ENCODE peak calls at places on chromosomes 2 and 18, in seven cellular contexts. Y is fibroblast of lung, T is GM06990, L is psoas muscle, K is OCI-LY7, P is heart left ventricle, G is fibroblast of mammary gland. I is an unnamed sample.

GRCh38 chr18:49630246-49630699 is 68.4 kb downstream of the LIPG start:
- DNase-seq in Y (no peak), T (no peak), L (no peak), K (no peak), P (no peak), G (peak), I (no peak)

GRCh38 chr2:215171826-215172225 is 33.4 kb upstream of the ABCA12 start:
- DNase-seq in Y (no peak), T (no peak), L (no peak), K (no peak), P (no peak), G (no peak), I (no peak)

GRCh38 chr2:151842830-151843668 is 14.8 kb upstream of the ARL5A start:
- DNase-seq in Y (no peak), T (no peak), L (no peak), K (peak), P (no peak), G (no peak), I (no peak)

GRCh38 chr18:31042068-31042390 is 513 bp downstream of the DSC3 start:
- DNase-seq in Y (no peak), T (no peak), L (no peak), K (no peak), P (no peak), G (no peak), I (no peak)

GRCh38 chr2:233210843-233211600 is 40.5 kb upstream of the ATG16L1 start:
- DNase-seq in Y (peak), T (no peak), L (peak), K (no peak), P (peak), G (peak), I (no peak)

GRCh38 chr2:38190542-38191218 is 114.7 kb upstream of the CYP1B1 start:
- DNase-seq in Y (peak), T (no peak), L (no peak), K (no peak), P (no peak), G (peak), I (no peak)

GRCh38 chr2:230687498-230687897 is 25.1 kb upstream of the CAB39 start:
- DNase-seq in Y (peak), T (no peak), L (no peak), K (no peak), P (no peak), G (peak), I (no peak)

GRCh38 chr2:195395351-195395750 is 261.7 kb upstream of the SLC39A10 start:
- DNase-seq in Y (peak), T (no peak), L (no peak), K (no peak), P (no peak), G (no peak), I (no peak)

GRCh38 chr2:176138526-176139169 is 9.1 kb downstream of the HOXD8 start:
- DNase-seq in Y (no peak), T (no peak), L (no peak), K (no peak), P (no peak), G (peak), I (no peak)

GRCh38 chr2:157696036-157696435 is 67.4 kb upstream of the ACVR1C start:
- DNase-seq in Y (peak), T (no peak), L (no peak), K (no peak), P (no peak), G (peak), I (no peak)

GRCh38 chr18:34746614-34747013 is 36.5 kb downstream of the DTNA start:
- DNase-seq in Y (no peak), T (no peak), L (no peak), K (no peak), P (no peak), G (no peak), I (no peak)

GRCh38 chr18:79634593-79634992 is 45.0 kb upstream of the CTDP1 start:
- DNase-seq in Y (peak), T (no peak), L (no peak), K (no peak), P (no peak), G (no peak), I (no peak)

GRCh38 chr2:215503381-215503780 is 67.5 kb upstream of the FN1 start:
- DNase-seq in Y (no peak), T (no peak), L (no peak), K (no peak), P (no peak), G (peak), I (no peak)

GRCh38 chr2:226020179-226020578 is 620.7 kb downstream of the NYAP2 start:
- DNase-seq in Y (no peak), T (no peak), L (no peak), K (no peak), P (no peak), G (peak), I (no peak)

GRCh38 chr18:28120811-28121210 is 56.1 kb downstream of the CDH2 start:
- DNase-seq in Y (no peak), T (no peak), L (no peak), K (no peak), P (no peak), G (no peak), I (no peak)

GRCh38 chr2:218291318-218291933 is 877 bp downstream of the TMBIM1 start:
- DNase-seq in Y (no peak), T (no peak), L (no peak), K (peak), P (no peak), G (peak), I (no peak)

GRCh38 chr2:30661173-30662107 is 145.8 kb downstream of the CAPN13 start:
- DNase-seq in Y (peak), T (no peak), L (no peak), K (no peak), P (no peak), G (peak), I (no peak)

GRCh38 chr2:34419856-34420255 is 820.8 kb upstream of the FAM98A start:
- DNase-seq in Y (peak), T (no peak), L (no peak), K (no peak), P (no peak), G (no peak), I (no peak)

GRCh38 chr2:19358242-19359020 is at the start of gene OSR1:
- DNase-seq in Y (peak), T (no peak), L (peak), K (no peak), P (peak), G (peak), I (no peak)

GRCh38 chr2:241009601-241010530 is 11.4 kb downstream of the SNED1 start:
- DNase-seq in Y (peak), T (no peak), L (peak), K (no peak), P (no peak), G (peak), I (peak)

GRCh38 chr2:24490674-24491625 is at the start of gene NCOA1:
- DNase-seq in Y (peak), T (peak), L (peak), K (peak), P (peak), G (peak), I (peak)

GRCh38 chr18:58536534-58537271 is 92.2 kb downstream of the ALPK2 start:
- DNase-seq in Y (no peak), T (peak), L (no peak), K (peak), P (no peak), G (no peak), I (no peak)

GRCh38 chr2:47751856-47752414 is 31.0 kb upstream of the MSH6 start:
- DNase-seq in Y (no peak), T (peak), L (no peak), K (no peak), P (no peak), G (no peak), I (no peak)

GRCh38 chr2:42828487-42829416 is 36.4 kb upstream of the HAAO start:
- DNase-seq in Y (peak), T (peak), L (peak), K (peak), P (peak), G (peak), I (peak)

GRCh38 chr2:45928946-45929345 is 277.5 kb downstream of the PRKCE start:
- DNase-seq in Y (no peak), T (no peak), L (no peak), K (no peak), P (peak), G (no peak), I (no peak)

GRCh38 chr18:40868110-40868858 is 1086.8 kb upstream of the PIK3C3 start:
- DNase-seq in Y (peak), T (no peak), L (no peak), K (no peak), P (no peak), G (peak), I (no peak)

GRCh38 chr18:76697441-76697901 is 124.9 kb upstream of the ZNF236 start:
- DNase-seq in Y (peak), T (no peak), L (no peak), K (no peak), P (peak), G (peak), I (no peak)
- H3K4me3 ChIP-seq in Y (no peak), T (no peak), L (no peak), K (no peak), P (peak), G (peak), I (no peak)

GRCh38 chr2:54723300-54724149 is at the start of gene EML6:
- DNase-seq in Y (peak), T (peak), L (peak), K (peak), P (peak), G (peak), I (peak)
- TF ChIP-seq CTCF in Y (no peak), T (peak), L (peak), K (peak), P (peak), G (no peak), I (peak)

DNA sequence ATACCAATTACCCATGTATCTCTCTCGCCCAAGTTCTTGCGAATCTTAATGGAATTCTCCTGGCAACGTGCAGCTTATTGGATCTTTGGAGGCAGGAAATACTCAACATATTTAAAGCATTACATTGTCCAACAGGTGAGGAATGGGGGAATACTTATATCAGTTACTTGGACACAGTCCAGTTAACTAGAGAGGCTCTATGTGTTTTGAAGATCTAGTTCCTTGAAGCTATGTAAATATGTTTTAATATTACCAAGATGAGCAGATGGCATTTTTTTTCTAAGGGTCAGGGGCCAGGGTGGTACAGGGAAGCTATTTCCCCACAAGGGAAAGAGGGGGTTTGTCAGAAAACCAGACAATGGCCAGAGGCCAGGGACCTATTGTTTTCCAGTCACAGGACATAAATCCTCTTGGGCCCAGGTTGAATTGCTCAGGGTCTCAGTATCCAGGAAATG is 26.8 kb upstream of the MC5R start:
- DNase-seq in Y (peak), T (no peak), L (no peak), K (no peak), P (no peak), G (no peak), I (no peak)
- H3K4me3 ChIP-seq in Y (no peak), T (no peak), L (no peak), K (no peak), P (no peak), G (no peak), I (no peak)

DNA sequence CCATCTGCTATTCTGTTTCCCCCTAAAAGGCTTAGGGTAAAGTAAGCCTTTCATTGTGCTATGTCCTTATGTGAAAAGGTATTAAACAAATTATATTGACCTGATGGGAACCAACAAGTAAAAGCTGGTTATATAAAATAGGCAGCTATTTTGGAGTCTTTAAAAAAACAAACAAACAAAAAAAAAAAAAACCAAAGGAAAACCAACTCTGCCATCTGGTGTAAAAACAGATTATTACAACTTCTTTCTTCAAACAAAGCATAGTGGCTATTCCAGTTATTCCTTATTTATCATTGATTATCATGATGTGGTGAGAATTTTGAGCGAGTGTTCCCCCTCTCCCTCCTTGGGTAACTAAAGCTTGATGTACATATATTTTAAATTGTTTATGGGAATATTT is 122.3 kb upstream of the FHL2 start:
- DNase-seq in Y (no peak), T (no peak), L (no peak), K (no peak), P (no peak), G (peak), I (no peak)
- TF ChIP-seq CTCF in Y (peak), T (peak), L (peak), K (peak), P (peak), G (peak), I (peak)

GRCh38 chr2:7502306-7502705 is 585.1 kb downstream of the RNF144A start:
- DNase-seq in Y (no peak), T (no peak), L (no peak), K (no peak), P (no peak), G (no peak), I (no peak)
- H3K4me3 ChIP-seq in Y (no peak), T (no peak), L (no peak), K (no peak), P (no peak), G (no peak), I (no peak)

I was measured in DND-41.